ENCODE peak calls at places on chromosomes 13 and 19, in seven cellular contexts. K, U, Y, E, I, B and T are unnamed samples.

GRCh38 chr13:22256111-22256639 is 585.3 kb downstream of the FGF9 start:
- DNase-seq in U (no peak), Y (no peak), I (no peak), B (no peak), K (no peak), E (no peak), T (no peak)

GRCh38 chr19:18278521-18279265 is 2.7 kb downstream of the JUND start:
- DNase-seq in Y (peak; percentile 76), K (peak; percentile 48), B (no peak), U (no peak), I (no peak), E (peak; percentile 43), T (no peak)

GRCh38 chr13:99185606-99186005 is 15.0 kb upstream of the UBAC2 start:
- DNase-seq in B (no peak), E (no peak), I (no peak), U (no peak), K (no peak), Y (no peak), T (no peak)

GRCh38 chr13:29924482-29924884 is 74.1 kb upstream of the UBL3 start:
- DNase-seq in Y (no peak), U (peak; percentile 29), B (no peak), E (peak; percentile 63), I (no peak), K (no peak), T (no peak)

GRCh38 chr19:49127674-49128544 is 8.6 kb downstream of the PPFIA3 start:
- DNase-seq in Y (peak; percentile 93), B (peak; percentile 87), U (peak; percentile 77), I (peak; percentile 99), E (peak; percentile 97), K (peak; percentile 93), T (peak; percentile 56)

GRCh38 chr19:33134571-33135041 is 2.7 kb downstream of the WDR88 start:
- DNase-seq in I (no peak), U (no peak), E (no peak), K (no peak), Y (no peak), B (no peak), T (no peak)

GRCh38 chr19:351976-352625 is 7.5 kb upstream of the MIER2 start:
- DNase-seq in Y (no peak), E (no peak), K (no peak), U (no peak), B (no peak), I (no peak), T (no peak)

GRCh38 chr19:18437481-18438330 is at the start of gene ISYNA1:
- DNase-seq in U (no peak), I (peak; percentile 75), K (peak; percentile 55), Y (peak; percentile 56), B (no peak), E (peak; percentile 52), T (no peak)

GRCh38 chr19:8371011-8371804 is 7.3 kb downstream of the ANGPTL4 start:
- DNase-seq in U (no peak), K (no peak), I (no peak), B (no peak), Y (no peak), E (no peak), T (no peak)

GRCh38 chr19:1469936-1470863 is 8.8 kb downstream of the C19orf25 start:
- DNase-seq in Y (peak; percentile 43), U (no peak), E (peak; percentile 51), B (no peak), K (peak; percentile 45), I (peak; percentile 48), T (no peak)

GRCh38 chr19:10920781-10921180 is 7.7 kb downstream of the YIPF2 start:
- DNase-seq in U (no peak), K (no peak), Y (no peak), B (no peak), E (no peak), I (no peak), T (no peak)

GRCh38 chr13:73235385-73235784 is 176.6 kb downstream of the KLF5 start:
- DNase-seq in B (no peak), I (no peak), E (no peak), Y (peak; percentile 84), K (no peak), U (no peak), T (no peak)

GRCh38 chr19:6822311-6822670 is 49.8 kb downstream of the VAV1 start:
- DNase-seq in B (no peak), I (no peak), E (no peak), K (no peak), Y (no peak), U (no peak), T (no peak)

GRCh38 chr19:55550321-55550650 is 4.9 kb upstream of the SBK3 start:
- DNase-seq in K (no peak), Y (no peak), B (no peak), E (no peak), U (no peak), I (no peak), T (no peak)

GRCh38 chr13:31310781-31311180 is 111.0 kb downstream of the B3GLCT start:
- DNase-seq in U (no peak), E (no peak), I (no peak), Y (peak; percentile 19), K (no peak), B (no peak), T (no peak)

GRCh38 chr19:33604651-33605050 is 17.1 kb upstream of the CHST8 start:
- DNase-seq in K (no peak), Y (no peak), B (no peak), E (no peak), I (no peak), U (no peak), T (no peak)

GRCh38 chr13:58953638-58954037 is 1210.1 kb downstream of the DIAPH3 start:
- DNase-seq in U (no peak), Y (no peak), E (no peak), K (no peak), I (no peak), B (peak; percentile 25), T (no peak)

GRCh38 chr13:80012281-80012680 is 328.6 kb downstream of the SPRY2 start:
- DNase-seq in E (no peak), Y (no peak), U (no peak), I (no peak), K (no peak), B (no peak), T (no peak)

GRCh38 chr13:99996177-99996705 is 14.7 kb downstream of the ZIC2 start:
- DNase-seq in K (no peak), U (no peak), I (no peak), Y (no peak), B (no peak), E (no peak), T (no peak)

GRCh38 chr13:93344048-93344447 is 117.4 kb downstream of the GPC6 start:
- DNase-seq in Y (no peak), I (no peak), K (no peak), U (no peak), E (no peak), B (no peak), T (no peak)

GRCh38 chr13:113566227-113566561 is 18.4 kb upstream of the TFDP1 start:
- DNase-seq in K (no peak), E (no peak), I (no peak), U (no peak), B (no peak), Y (no peak), T (no peak)

GRCh38 chr13:26074706-26075105 is 22.9 kb upstream of the SHISA2 start:
- DNase-seq in B (no peak), E (no peak), Y (no peak), I (no peak), K (no peak), U (no peak), T (no peak)

GRCh38 chr13:37501187-37501586 is 97.4 kb downstream of the POSTN start:
- DNase-seq in Y (no peak), K (no peak), U (no peak), B (no peak), E (no peak), I (no peak), T (no peak)
- H3K4me3 ChIP-seq in Y (no peak overlapping the region), K (no peak overlapping the region), U (no peak overlapping the region), B (no peak overlapping the region), E (no peak overlapping the region), I (no peak overlapping the region), T (no peak overlapping the region)

DNA sequence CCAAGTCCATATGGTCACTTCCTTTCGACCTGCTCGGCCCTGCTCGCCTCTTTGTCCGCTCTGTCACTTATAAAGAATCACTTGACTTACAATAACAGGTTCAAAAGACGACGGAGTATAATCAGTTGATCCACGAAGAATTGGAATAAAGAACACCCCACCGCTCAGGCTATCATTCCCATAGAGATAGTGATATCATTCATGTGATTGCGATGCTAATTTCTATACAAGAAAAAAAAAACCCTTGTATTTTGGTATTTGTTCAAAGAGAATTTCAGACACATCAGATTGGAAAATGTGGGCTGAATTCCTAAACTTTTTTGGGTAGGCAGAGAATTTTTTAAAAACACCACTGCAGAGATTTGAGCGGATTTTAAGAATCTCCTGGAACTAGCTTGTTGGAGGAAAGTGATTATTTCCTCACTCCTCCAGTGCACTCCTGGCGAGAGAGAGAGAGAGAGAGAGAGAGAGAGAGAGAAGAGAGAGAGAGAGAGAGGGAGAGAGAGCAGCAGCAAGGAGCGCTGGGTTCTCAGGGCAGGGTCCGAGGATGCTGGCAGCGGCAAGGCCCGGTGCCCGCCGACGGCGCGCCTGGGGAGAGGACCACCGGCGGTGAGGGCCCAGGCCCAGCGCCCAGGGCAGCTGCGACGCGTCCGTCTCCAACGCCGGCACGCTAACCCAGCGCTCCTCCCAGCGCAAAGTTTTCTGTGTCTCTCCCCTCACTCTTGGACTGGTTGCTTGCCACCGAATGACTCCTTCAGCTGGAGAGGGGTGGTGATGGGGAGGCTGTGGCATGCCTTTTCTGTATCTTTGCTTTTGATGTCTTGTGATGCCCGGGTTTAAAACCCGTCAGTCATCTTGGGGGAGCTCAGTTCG is 149.0 kb upstream of the ZNF536 start:
- DNase-seq in Y (no peak), E (no peak), B (no peak), U (no peak), I (peak; percentile 45), K (no peak), T (no peak)
- H3K4me3 ChIP-seq in Y (peak overlapping the region; percentile 22), E (no peak overlapping the region), B (no peak overlapping the region), U (no peak overlapping the region), I (no peak overlapping the region), K (no peak overlapping the region), T (no peak overlapping the region)

DNA sequence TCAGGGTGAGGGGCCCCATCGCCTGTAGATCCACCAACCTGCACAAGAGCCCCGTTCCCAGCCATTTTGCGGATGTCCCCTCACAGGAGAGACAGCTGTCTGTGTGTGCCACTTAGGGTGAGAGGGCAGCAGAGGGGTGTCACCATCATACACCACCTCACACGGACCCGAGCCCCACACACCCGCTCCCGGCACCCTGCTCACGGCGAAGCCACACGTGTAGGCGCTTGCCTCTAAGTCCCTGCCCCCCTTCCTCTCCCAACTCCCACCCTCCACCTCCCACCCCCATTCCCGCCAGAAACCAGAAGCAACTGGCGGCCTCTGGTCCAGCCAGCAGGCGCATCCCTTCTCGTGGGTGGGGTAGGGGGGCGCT is 4.0 kb upstream of the DPF1 start:
- DNase-seq in U (no peak), B (no peak), E (no peak), Y (no peak), I (no peak), K (no peak), T (no peak)
- H3K4me3 ChIP-seq in U (no peak overlapping the region), B (no peak overlapping the region), E (no peak overlapping the region), Y (peak overlapping the region; percentile 54), I (peak overlapping the region; percentile 56), K (no peak overlapping the region), T (peak overlapping the region; percentile 8)

DNA sequence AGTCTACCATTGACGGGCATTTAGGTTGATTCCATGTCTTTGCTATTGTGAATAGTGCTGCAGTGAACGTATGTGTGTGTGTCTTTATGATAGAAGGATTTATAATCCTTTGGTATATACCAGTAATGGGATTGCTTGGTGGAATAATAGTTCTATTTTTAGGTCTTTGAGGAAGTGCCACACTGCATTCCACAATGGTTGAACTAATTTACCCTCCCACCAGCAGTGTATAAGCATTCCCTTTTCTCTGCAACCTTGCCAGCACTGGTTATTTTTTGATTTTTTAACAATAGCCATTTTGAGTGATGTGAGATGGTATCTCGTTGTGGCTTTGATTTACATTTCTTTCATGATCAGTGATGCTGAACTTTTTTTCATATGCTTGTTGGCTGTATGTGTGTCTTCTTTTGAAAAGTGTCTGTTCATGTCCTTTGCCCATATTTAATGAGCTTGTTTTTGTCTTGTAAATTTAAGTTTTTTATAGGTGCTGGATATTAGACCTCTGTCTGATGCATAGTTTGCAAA is 37.5 kb downstream of the RFC3 start:
- DNase-seq in E (no peak), K (no peak), B (no peak), Y (no peak), U (no peak), I (no peak), T (no peak)
- H3K4me3 ChIP-seq in E (no peak overlapping the region), K (no peak overlapping the region), B (no peak overlapping the region), Y (no peak overlapping the region), U (no peak overlapping the region), I (no peak overlapping the region), T (no peak overlapping the region)